ENCODE peak calls at places on chromosomes 11 and 22, in five cellular contexts. One of them, this sample, is unnamed.
A peak's percentile ranks its signal among the peaks of the same experiment; 100 is the strongest.

GRCh38 chr11:8233691-8234424 is 29.8 kb downstream of the LMO1 start:
- DNase-seq in neural progenitor cell: no peak
- DNase-seq in neuronal stem cell: no peak
- DNase-seq in esophagus squamous epithelium: no peak
- DNase-seq in tibial artery: no peak
- DNase-seq in this sample: peak; percentile 13

GRCh38 chr11:100719809-100720221 is 32.7 kb downstream of the ARHGAP42 start:
- DNase-seq in neural progenitor cell: peak; percentile 45
- DNase-seq in neuronal stem cell: no peak
- DNase-seq in esophagus squamous epithelium: no peak
- DNase-seq in tibial artery: peak; percentile 71
- DNase-seq in this sample: no peak

GRCh38 chr11:64745219-64745522 is 1.2 kb upstream of the RASGRP2 start:
- DNase-seq in neural progenitor cell: no peak
- DNase-seq in neuronal stem cell: no peak
- DNase-seq in esophagus squamous epithelium: peak; percentile 76
- DNase-seq in tibial artery: peak; percentile 81
- DNase-seq in this sample: peak; percentile 93

GRCh38 chr22:19132153-19132552 is 1.0 kb downstream of the TSSK2 start:
- DNase-seq in neural progenitor cell: no peak
- DNase-seq in neuronal stem cell: no peak
- DNase-seq in esophagus squamous epithelium: no peak
- DNase-seq in tibial artery: no peak
- DNase-seq in this sample: no peak

GRCh38 chr11:108467091-108467823 is at the start of gene C11orf65:
- DNase-seq in neural progenitor cell: peak; percentile 98
- DNase-seq in neuronal stem cell: peak; percentile 93
- DNase-seq in esophagus squamous epithelium: peak; percentile 86
- DNase-seq in tibial artery: peak; percentile 96
- DNase-seq in this sample: peak; percentile 96

GRCh38 chr22:24024354-24024753 is 13.2 kb downstream of the CABIN1 start:
- DNase-seq in neural progenitor cell: no peak
- DNase-seq in neuronal stem cell: no peak
- DNase-seq in esophagus squamous epithelium: no peak
- DNase-seq in tibial artery: no peak
- DNase-seq in this sample: no peak

GRCh38 chr22:38751422-38752346 is 4.1 kb downstream of the SUN2 start:
- DNase-seq in neural progenitor cell: no peak
- DNase-seq in neuronal stem cell: no peak
- DNase-seq in esophagus squamous epithelium: peak; percentile 41
- DNase-seq in tibial artery: peak; percentile 54
- DNase-seq in this sample: peak; percentile 90

GRCh38 chr11:66639066-66639813 is 737 bp downstream of the RBM4 start:
- DNase-seq in neural progenitor cell: no peak
- DNase-seq in neuronal stem cell: no peak
- DNase-seq in esophagus squamous epithelium: no peak
- DNase-seq in tibial artery: peak; percentile 29
- DNase-seq in this sample: no peak

GRCh38 chr22:20092477-20092854 is 12.4 kb downstream of the DGCR8 start:
- DNase-seq in neural progenitor cell: no peak
- DNase-seq in neuronal stem cell: no peak
- DNase-seq in esophagus squamous epithelium: no peak
- DNase-seq in tibial artery: no peak
- DNase-seq in this sample: peak; percentile 34

GRCh38 chr11:47171856-47172255 is 4.8 kb downstream of the ARFGAP2 start:
- DNase-seq in neural progenitor cell: no peak
- DNase-seq in neuronal stem cell: no peak
- DNase-seq in esophagus squamous epithelium: no peak
- DNase-seq in tibial artery: no peak
- DNase-seq in this sample: no peak

DNA sequence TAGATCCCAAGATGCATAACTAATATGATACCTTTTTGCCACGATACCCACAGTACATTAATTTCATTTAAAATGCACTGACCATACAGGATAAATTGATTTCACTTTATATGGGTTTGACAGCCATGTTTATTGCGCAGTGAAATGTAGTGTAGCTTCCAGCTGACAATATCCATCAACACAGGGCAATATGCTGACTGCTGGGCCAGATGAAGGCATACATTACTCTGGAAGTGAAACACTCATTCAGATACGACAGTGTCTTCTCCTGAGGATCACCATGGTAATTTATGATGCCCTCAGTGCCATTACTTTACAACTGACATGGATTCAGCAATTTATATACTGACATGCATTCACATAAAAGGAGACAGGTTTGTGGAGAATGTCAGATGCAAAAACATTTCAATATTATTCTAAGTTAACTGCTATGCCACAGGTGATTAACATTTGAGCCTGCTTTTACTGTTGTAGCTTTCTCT is 365.1 kb downstream of the SOX6 start:
- DNase-seq in neural progenitor cell: no peak
- DNase-seq in neuronal stem cell: no peak
- DNase-seq in esophagus squamous epithelium: no peak
- DNase-seq in tibial artery: no peak
- DNase-seq in this sample: no peak
- H3K27me3 ChIP-seq in neural progenitor cell: peaks cover 62% of the 10 kb centered on the region
- H3K27me3 ChIP-seq in neuronal stem cell: no peaks in the 10 kb centered on the region
- H3K27me3 ChIP-seq in esophagus squamous epithelium: no peaks in the 10 kb centered on the region
- H3K27me3 ChIP-seq in tibial artery: no peaks in the 10 kb centered on the region
- H3K27me3 ChIP-seq in this sample: no peaks in the 10 kb centered on the region

GRCh38 chr11:36421546-36422155 is 88.4 kb downstream of the TRAF6 start:
- DNase-seq in neural progenitor cell: no peak
- DNase-seq in neuronal stem cell: no peak
- DNase-seq in esophagus squamous epithelium: no peak
- DNase-seq in tibial artery: no peak
- DNase-seq in this sample: no peak
- H3K27ac ChIP-seq in neural progenitor cell: no peak overlapping the region
- H3K27ac ChIP-seq in neuronal stem cell: no peak overlapping the region
- H3K27ac ChIP-seq in esophagus squamous epithelium: peak overlapping the region; percentile 23
- H3K27ac ChIP-seq in tibial artery: no peak overlapping the region
- H3K27ac ChIP-seq in this sample: no peak overlapping the region

GRCh38 chr11:86497310-86497709 is 122.6 kb downstream of the CCDC81 start:
- DNase-seq in neural progenitor cell: no peak
- DNase-seq in neuronal stem cell: no peak
- DNase-seq in esophagus squamous epithelium: no peak
- DNase-seq in tibial artery: no peak
- DNase-seq in this sample: no peak
- H3K4me1 ChIP-seq in neural progenitor cell: peaks cover 17% of the 10 kb centered on the region
- H3K4me1 ChIP-seq in neuronal stem cell: peaks cover 6% of the 10 kb centered on the region
- H3K4me1 ChIP-seq in esophagus squamous epithelium: no peaks in the 10 kb centered on the region
- H3K4me1 ChIP-seq in tibial artery: no peaks in the 10 kb centered on the region
- H3K4me1 ChIP-seq in this sample: no peaks in the 10 kb centered on the region

GRCh38 chr22:31045900-31046587 is 35.1 kb upstream of the SMTN start:
- DNase-seq in neural progenitor cell: peak; percentile 16
- DNase-seq in neuronal stem cell: no peak
- DNase-seq in esophagus squamous epithelium: no peak
- DNase-seq in tibial artery: no peak
- DNase-seq in this sample: no peak
- H3K27me3 ChIP-seq in neural progenitor cell: no peaks in the 10 kb centered on the region
- H3K27me3 ChIP-seq in neuronal stem cell: no peaks in the 10 kb centered on the region
- H3K27me3 ChIP-seq in esophagus squamous epithelium: no peaks in the 10 kb centered on the region
- H3K27me3 ChIP-seq in tibial artery: no peaks in the 10 kb centered on the region
- H3K27me3 ChIP-seq in this sample: no peaks in the 10 kb centered on the region

GRCh38 chr11:117197516-117198456 is 1.4 kb upstream of the TAGLN start:
- DNase-seq in neural progenitor cell: peak; percentile 76
- DNase-seq in neuronal stem cell: no peak
- DNase-seq in esophagus squamous epithelium: no peak
- DNase-seq in tibial artery: peak; percentile 61
- DNase-seq in this sample: peak; percentile 47

GRCh38 chr11:117198613-117199012 is 557 bp upstream of the TAGLN start:
- DNase-seq in neural progenitor cell: no peak
- DNase-seq in neuronal stem cell: no peak
- DNase-seq in esophagus squamous epithelium: no peak
- DNase-seq in tibial artery: no peak
- DNase-seq in this sample: peak; percentile 20

GRCh38 chr11:117199916-117200812 is 994 bp downstream of the TAGLN start:
- DNase-seq in neural progenitor cell: no peak
- DNase-seq in neuronal stem cell: no peak
- DNase-seq in esophagus squamous epithelium: no peak
- DNase-seq in tibial artery: no peak
- DNase-seq in this sample: peak; percentile 26

GRCh38 chr11:117200813-117201515 is 1.8 kb downstream of the TAGLN start:
- DNase-seq in neural progenitor cell: no peak
- DNase-seq in neuronal stem cell: no peak
- DNase-seq in esophagus squamous epithelium: no peak
- DNase-seq in tibial artery: no peak
- DNase-seq in this sample: no peak

GRCh38 chr11:117199061-117199915 is at the start of gene TAGLN:
- DNase-seq in neural progenitor cell: peak; percentile 84
- DNase-seq in neuronal stem cell: peak; percentile 64
- DNase-seq in esophagus squamous epithelium: no peak
- DNase-seq in tibial artery: peak; percentile 88
- DNase-seq in this sample: peak; percentile 67
- H3K27ac ChIP-seq in neural progenitor cell: peak within 1 kb of the TSS; percentile 2
- H3K27ac ChIP-seq in neuronal stem cell: peak within 1 kb of the TSS; percentile 52
- H3K27ac ChIP-seq in esophagus squamous epithelium: peak within 1 kb of the TSS; percentile 88
- H3K27ac ChIP-seq in tibial artery: peak within 1 kb of the TSS; percentile 97
- H3K27ac ChIP-seq in this sample: peak within 1 kb of the TSS; percentile 77

DNA sequence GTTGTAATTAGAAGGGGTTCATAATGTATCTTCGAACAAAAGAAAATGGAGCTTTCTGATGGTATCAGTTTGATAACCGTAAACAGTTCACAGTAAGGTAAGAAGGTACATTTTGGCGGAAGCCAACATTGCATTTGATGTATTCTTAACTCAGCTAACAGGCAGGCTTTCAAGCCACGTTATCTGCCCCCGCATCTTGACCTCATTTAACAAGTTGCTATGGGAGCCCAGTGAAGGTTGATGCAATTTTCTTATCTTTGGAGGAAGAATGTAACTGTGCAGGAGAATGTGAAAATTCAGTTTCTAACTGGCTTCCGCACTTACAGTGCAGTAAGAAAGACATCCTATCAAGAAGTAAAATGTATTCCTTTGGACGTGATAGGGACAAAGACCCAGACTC is 110.6 kb downstream of the ETS1 start:
- DNase-seq in neural progenitor cell: no peak
- DNase-seq in neuronal stem cell: no peak
- DNase-seq in esophagus squamous epithelium: no peak
- DNase-seq in tibial artery: no peak
- DNase-seq in this sample: no peak
- H3K4me1 ChIP-seq in neural progenitor cell: peaks cover 19% of the 10 kb centered on the region
- H3K4me1 ChIP-seq in neuronal stem cell: peaks cover 2% of the 10 kb centered on the region
- H3K4me1 ChIP-seq in esophagus squamous epithelium: no peaks in the 10 kb centered on the region
- H3K4me1 ChIP-seq in tibial artery: no peaks in the 10 kb centered on the region
- H3K4me1 ChIP-seq in this sample: peaks cover 90% of the 10 kb centered on the region

This sample was measured in lower lobe of right lung.